ENCODE peak calls at places on chromosomes 11 and 22, in four cellular contexts. R is endodermal cell, E is ovary, F is AG10803. K is an unnamed sample.

GRCh38 chr11:76035020-76035419 is 171.3 kb downstream of the WNT11 start:
- DNase-seq in R (no peak), E (no peak), F (no peak), K (no peak)

GRCh38 chr22:42294034-42294985 is 23.9 kb upstream of the TCF20 start:
- DNase-seq in R (peak), E (peak), F (peak), K (no peak)

GRCh38 chr11:127806486-127806885 is 780.9 kb downstream of the ETS1 start:
- DNase-seq in R (peak), E (no peak), F (no peak), K (no peak)

GRCh38 chr11:85874265-85874664 is 19.1 kb downstream of the CCDC83 start:
- DNase-seq in R (no peak), E (no peak), F (peak), K (no peak)

GRCh38 chr11:5242933-5243844 is 6.5 kb downstream of the HBG1 start:
- DNase-seq in R (no peak), E (no peak), F (no peak), K (no peak)

GRCh38 chr11:133955091-133955846 is 1.5 kb downstream of the IGSF9B start:
- DNase-seq in R (peak), E (no peak), F (no peak), K (no peak)

GRCh38 chr22:43435851-43436535 is 24.2 kb downstream of the MPPED1 start:
- DNase-seq in R (no peak), E (no peak), F (no peak), K (no peak)

GRCh38 chr11:116750070-116750718 is 22.6 kb downstream of the BUD13 start:
- DNase-seq in R (no peak), E (no peak), F (no peak), K (no peak)

GRCh38 chr11:116217006-116217405 is 555.8 kb downstream of the BUD13 start:
- DNase-seq in R (no peak), E (no peak), F (peak), K (no peak)

GRCh38 chr11:79159657-79160450 is 281.0 kb downstream of the TENM4 start:
- DNase-seq in R (no peak), E (no peak), F (no peak), K (no peak)

GRCh38 chr11:118215262-118215661 is 9.5 kb downstream of the JAML start:
- DNase-seq in R (no peak), E (no peak), F (no peak), K (no peak)

GRCh38 chr11:3853935-3854659 is 1.4 kb upstream of the STIM1 start:
- DNase-seq in R (no peak), E (no peak), F (no peak), K (peak)

GRCh38 chr11:924406-925157 is 1.1 kb upstream of the AP2A2 start:
- DNase-seq in R (peak), E (peak), F (no peak), K (no peak)

GRCh38 chr11:34198523-34198922 is 93.1 kb downstream of the NAT10 start:
- DNase-seq in R (no peak), E (no peak), F (no peak), K (no peak)

GRCh38 chr11:118834428-118835028 is 43.6 kb upstream of the DDX6 start:
- DNase-seq in R (no peak), E (no peak), F (no peak), K (no peak)

GRCh38 chr11:125164422-125165110 is at the start of gene PKNOX2:
- DNase-seq in R (peak), E (peak), F (peak), K (no peak)

GRCh38 chr11:69812927-69813326 is 6.3 kb downstream of the FGF3 start:
- DNase-seq in R (no peak), E (no peak), F (no peak), K (no peak)

GRCh38 chr11:102576350-102576749 is 45.8 kb upstream of the MMP7 start:
- DNase-seq in R (no peak), E (no peak), F (no peak), K (no peak)
- H3K4me3 ChIP-seq in R (no peak), E (no peak), F (no peak), K (no peak)

DNA sequence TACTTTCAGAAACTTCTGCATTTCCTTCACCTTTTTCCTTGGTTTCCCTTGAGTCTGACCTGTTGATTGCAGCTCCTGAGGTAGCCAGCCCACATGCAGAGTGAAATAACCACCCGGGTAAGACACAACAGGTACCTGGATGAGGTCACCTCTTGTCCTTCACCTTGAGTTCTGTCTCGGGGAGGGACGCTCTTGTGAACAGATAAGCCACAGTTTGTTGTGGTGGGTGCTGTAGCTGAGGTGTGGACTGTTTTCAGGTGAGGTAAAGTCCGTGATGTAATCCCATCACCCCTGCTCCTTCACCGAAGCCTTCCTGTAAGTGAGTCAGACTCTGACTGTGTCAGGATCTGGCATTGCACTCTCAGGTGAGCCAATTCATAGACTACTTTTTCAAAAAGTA is 183.1 kb downstream of the NAV2 start:
- DNase-seq in R (peak), E (no peak), F (no peak), K (no peak)
- TF ChIP-seq CTCF in R (no peak), E (no peak), F (no peak), K (no peak)

DNA sequence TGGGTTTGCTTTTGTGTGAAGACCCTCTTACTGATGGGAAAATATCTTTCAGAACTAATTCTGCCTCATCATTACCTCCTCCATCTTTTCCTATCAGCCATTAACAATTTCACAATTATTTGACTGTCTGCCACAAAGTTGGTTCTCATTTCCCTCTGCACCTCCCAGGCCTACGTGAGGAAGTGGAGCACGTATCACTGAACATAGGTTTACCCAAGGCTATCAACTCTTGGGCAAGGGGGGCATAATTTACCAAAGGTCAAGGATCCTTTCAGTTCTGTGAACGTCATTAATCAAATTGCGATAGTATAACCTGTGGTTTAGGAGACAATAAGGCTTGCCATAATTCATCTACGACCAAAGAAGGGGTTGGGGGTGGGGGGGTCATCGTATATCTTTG is 60.0 kb downstream of the LIF start:
- DNase-seq in R (no peak), E (no peak), F (no peak), K (no peak)
- H3K4me3 ChIP-seq in R (no peak), E (no peak), F (no peak), K (no peak)

GRCh38 chr11:46073632-46074031 is 47.6 kb downstream of the PHF21A start:
- DNase-seq in R (no peak), E (no peak), F (no peak), K (no peak)

GRCh38 chr11:46079662-46080061 is 41.6 kb downstream of the PHF21A start:
- DNase-seq in R (no peak), E (no peak), F (no peak), K (no peak)

GRCh38 chr11:46075168-46075567 is 46.1 kb downstream of the PHF21A start:
- DNase-seq in R (no peak), E (no peak), F (peak), K (no peak)

GRCh38 chr11:46072172-46072964 is 48.9 kb downstream of the PHF21A start:
- DNase-seq in R (no peak), E (no peak), F (peak), K (no peak)

DNA sequence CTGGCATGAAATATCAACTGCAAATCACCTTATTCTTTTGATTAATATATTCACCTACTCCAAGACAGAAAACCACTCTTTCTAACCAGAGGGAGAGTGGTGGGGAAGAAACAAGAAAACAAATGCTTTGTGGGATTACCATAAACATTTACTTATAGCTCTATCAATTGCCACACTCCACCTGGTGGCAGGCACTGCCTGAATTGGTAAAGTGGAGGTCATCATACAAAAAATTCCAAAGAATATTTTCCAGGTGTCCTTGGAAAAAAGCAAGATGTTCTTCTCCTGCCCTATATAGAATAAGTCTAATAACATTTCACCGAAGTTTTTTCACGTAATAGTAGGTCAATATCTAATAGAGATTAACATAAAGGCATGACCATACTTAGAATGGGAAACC is 45.3 kb downstream of the PHF21A start:
- DNase-seq in R (no peak), E (no peak), F (no peak), K (no peak)
- TF ChIP-seq CTCF in R (peak), E (no peak), F (peak), K (no peak)